ENCODE peak calls at places on chromosomes 6 and 20, in six cellular contexts. One of them, this sample, is unnamed.

GRCh38 chr6:57097596-57097995 is 7.6 kb downstream of the ZNF451 start:
- DNase-seq in LoVo: no peak
- DNase-seq in NCI-H510A treated with DMSO at 0.1 percent for 48 hours: no peak
- DNase-seq in activated gamma-delta T cell: no peak
- DNase-seq in Right ventricle myocardium inferior: no peak
- DNase-seq in non-pigmented ciliary epithelial cell: peak
- DNase-seq in this sample: no peak

GRCh38 chr6:151071295-151071694 is 168.5 kb upstream of the AKAP12 start:
- DNase-seq in Right ventricle myocardium inferior: no peak
- DNase-seq in LoVo: no peak
- DNase-seq in NCI-H510A treated with DMSO at 0.1 percent for 48 hours: no peak
- DNase-seq in non-pigmented ciliary epithelial cell: peak
- DNase-seq in activated gamma-delta T cell: no peak
- DNase-seq in this sample: no peak

GRCh38 chr6:160487116-160487515 is 138.9 kb downstream of the SLC22A3 start:
- DNase-seq in non-pigmented ciliary epithelial cell: no peak
- DNase-seq in activated gamma-delta T cell: no peak
- DNase-seq in Right ventricle myocardium inferior: no peak
- DNase-seq in NCI-H510A treated with DMSO at 0.1 percent for 48 hours: no peak
- DNase-seq in LoVo: no peak
- DNase-seq in this sample: no peak

GRCh38 chr20:46998497-46999190 is 104.0 kb downstream of the EYA2 start:
- DNase-seq in non-pigmented ciliary epithelial cell: no peak
- DNase-seq in activated gamma-delta T cell: no peak
- DNase-seq in LoVo: no peak
- DNase-seq in NCI-H510A treated with DMSO at 0.1 percent for 48 hours: peak
- DNase-seq in Right ventricle myocardium inferior: no peak
- DNase-seq in this sample: no peak

GRCh38 chr6:75397806-75398465 is 95.7 kb downstream of the FILIP1 start:
- DNase-seq in non-pigmented ciliary epithelial cell: no peak
- DNase-seq in Right ventricle myocardium inferior: no peak
- DNase-seq in LoVo: no peak
- DNase-seq in activated gamma-delta T cell: no peak
- DNase-seq in NCI-H510A treated with DMSO at 0.1 percent for 48 hours: no peak
- DNase-seq in this sample: no peak

GRCh38 chr6:33979750-33980149 is 166.1 kb downstream of the GRM4 start:
- DNase-seq in LoVo: no peak
- DNase-seq in activated gamma-delta T cell: no peak
- DNase-seq in Right ventricle myocardium inferior: no peak
- DNase-seq in non-pigmented ciliary epithelial cell: no peak
- DNase-seq in NCI-H510A treated with DMSO at 0.1 percent for 48 hours: no peak
- DNase-seq in this sample: no peak

GRCh38 chr20:46402236-46402886 is 4.1 kb downstream of the ELMO2 start:
- DNase-seq in LoVo: no peak
- DNase-seq in NCI-H510A treated with DMSO at 0.1 percent for 48 hours: no peak
- DNase-seq in non-pigmented ciliary epithelial cell: no peak
- DNase-seq in activated gamma-delta T cell: no peak
- DNase-seq in Right ventricle myocardium inferior: no peak
- DNase-seq in this sample: no peak

GRCh38 chr6:46684771-46685170 is 2.9 kb upstream of the TDRD6 start:
- DNase-seq in Right ventricle myocardium inferior: no peak
- DNase-seq in LoVo: no peak
- DNase-seq in non-pigmented ciliary epithelial cell: peak
- DNase-seq in NCI-H510A treated with DMSO at 0.1 percent for 48 hours: no peak
- DNase-seq in activated gamma-delta T cell: no peak
- DNase-seq in this sample: no peak

GRCh38 chr20:25750220-25750764 is 53.6 kb upstream of the ZNF337 start:
- DNase-seq in activated gamma-delta T cell: no peak
- DNase-seq in non-pigmented ciliary epithelial cell: no peak
- DNase-seq in LoVo: no peak
- DNase-seq in Right ventricle myocardium inferior: no peak
- DNase-seq in NCI-H510A treated with DMSO at 0.1 percent for 48 hours: no peak
- DNase-seq in this sample: no peak

GRCh38 chr6:45116714-45117410 is 211.3 kb upstream of the RUNX2 start:
- DNase-seq in activated gamma-delta T cell: no peak
- DNase-seq in non-pigmented ciliary epithelial cell: peak
- DNase-seq in NCI-H510A treated with DMSO at 0.1 percent for 48 hours: no peak
- DNase-seq in Right ventricle myocardium inferior: no peak
- DNase-seq in LoVo: peak
- DNase-seq in this sample: no peak

GRCh38 chr6:37362101-37362823 is 8.5 kb downstream of the RNF8 start:
- DNase-seq in non-pigmented ciliary epithelial cell: no peak
- DNase-seq in activated gamma-delta T cell: no peak
- DNase-seq in NCI-H510A treated with DMSO at 0.1 percent for 48 hours: no peak
- DNase-seq in LoVo: no peak
- DNase-seq in Right ventricle myocardium inferior: peak
- DNase-seq in this sample: no peak